ENCODE peak calls at places on chromosomes 13 and 19, in nine cellular contexts. H is tibial artery; A is CD8-positive, alpha-beta memory T cell; B is osteoblast; N is effector memory CD4-positive, alpha-beta T cell; I is breast epithelium; P is HCT116; W is IMR-90; O is aorta. C is an unnamed sample.
A peak's percentile ranks its signal among the peaks of the same experiment; 100 is the strongest.

GRCh38 chr13:102881819-102882686 is 36.2 kb downstream of the ERCC5 start:
- DNase-seq in H (no peak), A (no peak), B (no peak), N (no peak), I (no peak), P (no peak), W (no peak), O (no peak), C (no peak)

GRCh38 chr19:51690359-51691121 is 2.6 kb upstream of the SPACA6 start:
- DNase-seq in H (no peak), A (peak; percentile 75), B (peak; percentile 96), N (peak; percentile 67), I (peak; percentile 75), P (no peak), W (peak; percentile 68), O (peak; percentile 77), C (peak; percentile 70)

GRCh38 chr13:104875008-104875762 is 1660.3 kb downstream of the EFNB2 start:
- DNase-seq in H (no peak), A (no peak), B (no peak), N (no peak), I (no peak), P (no peak), W (no peak), O (no peak), C (no peak)

GRCh38 chr19:38196948-38197656 is 26.9 kb downstream of the DPF1 start:
- DNase-seq in H (no peak), A (no peak), B (peak; percentile 62), N (no peak), I (no peak), P (no peak), W (no peak), O (no peak), C (no peak)

GRCh38 chr13:44576396-44577235 is 486 bp upstream of the TSC22D1 start:
- DNase-seq in H (no peak), A (peak; percentile 55), B (no peak), N (peak; percentile 6), I (no peak), P (no peak), W (no peak), O (peak; percentile 60), C (no peak)

GRCh38 chr13:107462501-107462900 is 752.8 kb downstream of the LIG4 start:
- DNase-seq in H (no peak), A (no peak), B (no peak), N (no peak), I (no peak), P (no peak), W (peak; percentile 19), O (no peak), C (no peak)

GRCh38 chr19:15437355-15438123 is 12.2 kb downstream of the WIZ start:
- DNase-seq in H (no peak), A (no peak), B (peak; percentile 90), N (no peak), I (no peak), P (no peak), W (peak; percentile 74), O (peak; percentile 61), C (no peak)

GRCh38 chr13:39364797-39365468 is 238.1 kb downstream of the LHFPL6 start:
- DNase-seq in H (no peak), A (no peak), B (no peak), N (no peak), I (no peak), P (peak; percentile 0), W (peak; percentile 48), O (no peak), C (no peak)

GRCh38 chr13:110397445-110397844 is 90.4 kb downstream of the COL4A2 start:
- DNase-seq in H (peak; percentile 48), A (no peak), B (no peak), N (no peak), I (no peak), P (no peak), W (peak; percentile 85), O (peak; percentile 45), C (no peak)

GRCh38 chr13:37886879-37887278 is 17.3 kb upstream of the TRPC4 start:
- DNase-seq in H (no peak), A (no peak), B (no peak), N (no peak), I (no peak), P (no peak), W (no peak), O (no peak), C (no peak)

GRCh38 chr13:64276232-64276631 is 2860.6 kb upstream of the PCDH20 start:
- DNase-seq in H (no peak), A (no peak), B (no peak), N (no peak), I (no peak), P (no peak), W (no peak), O (no peak), C (no peak)

GRCh38 chr13:46796129-46796514 is 839 bp downstream of the ESD start:
- DNase-seq in H (no peak), A (no peak), B (no peak), N (no peak), I (no peak), P (no peak), W (no peak), O (no peak), C (no peak)

GRCh38 chr13:20801704-20802103 is 27.9 kb upstream of the EEF1AKMT1 start:
- DNase-seq in H (no peak), A (no peak), B (no peak), N (no peak), I (no peak), P (no peak), W (no peak), O (no peak), C (no peak)

GRCh38 chr19:16001481-16002312 is 52.9 kb downstream of the OR10H4 start:
- DNase-seq in H (no peak), A (no peak), B (peak; percentile 82), N (peak; percentile 18), I (no peak), P (no peak), W (peak; percentile 77), O (no peak), C (no peak)

GRCh38 chr13:24502567-24503375 is 9.8 kb downstream of the PARP4 start:
- DNase-seq in H (peak; percentile 41), A (no peak), B (peak; percentile 91), N (no peak), I (no peak), P (peak; percentile 29), W (peak; percentile 53), O (no peak), C (no peak)

GRCh38 chr13:73215807-73216206 is 157.0 kb downstream of the KLF5 start:
- DNase-seq in H (no peak), A (no peak), B (peak; percentile 59), N (no peak), I (no peak), P (no peak), W (peak; percentile 26), O (no peak), C (no peak)

GRCh38 chr13:60329221-60329983 is 67.6 kb upstream of the TDRD3 start:
- DNase-seq in H (no peak), A (no peak), B (peak; percentile 63), N (no peak), I (no peak), P (peak; percentile 18), W (peak; percentile 16), O (no peak), C (peak; percentile 36)

GRCh38 chr19:19860756-19861390 is 4.8 kb upstream of the ZNF253 start:
- DNase-seq in H (no peak), A (peak; percentile 82), B (no peak), N (peak; percentile 66), I (no peak), P (no peak), W (no peak), O (peak; percentile 49), C (peak; percentile 27)

GRCh38 chr19:11199517-11199916 is 2.2 kb upstream of the KANK2 start:
- DNase-seq in H (no peak), A (no peak), B (no peak), N (no peak), I (no peak), P (no peak), W (no peak), O (no peak), C (no peak)
- H3K4me1 ChIP-seq in H (peaks cover 52% of the 10 kb centered on the region), A (peaks cover 9% of the 10 kb centered on the region), B (peaks cover 28% of the 10 kb centered on the region), N (peaks cover 12% of the 10 kb centered on the region), I (peaks cover 6% of the 10 kb centered on the region), P (peaks cover 22% of the 10 kb centered on the region), W (peaks cover 24% of the 10 kb centered on the region), O (no peaks in the 10 kb centered on the region), C (peaks cover 8% of the 10 kb centered on the region)

DNA sequence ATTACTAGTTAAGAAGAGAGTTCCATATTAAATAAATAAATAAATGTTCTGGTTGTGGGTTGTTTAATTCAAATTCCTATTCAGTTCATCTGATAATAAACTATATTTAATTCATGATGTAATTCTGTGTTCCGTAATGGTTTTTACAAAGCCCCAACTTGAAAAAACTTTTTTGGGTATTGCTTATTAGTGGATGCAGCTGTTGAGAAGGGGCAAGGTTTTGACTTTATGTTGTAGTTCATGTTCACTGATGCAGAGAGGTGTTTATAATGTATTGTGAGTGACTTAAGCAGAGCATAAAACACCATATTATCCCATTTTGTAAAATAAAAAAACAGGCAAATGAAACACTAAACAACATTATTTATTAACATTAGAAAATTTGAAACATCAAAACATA is 107.3 kb upstream of the TNFSF11 start:
- DNase-seq in H (no peak), A (no peak), B (no peak), N (no peak), I (no peak), P (no peak), W (no peak), O (no peak), C (no peak)
- H3K27me3 ChIP-seq in H (no peaks in the 10 kb centered on the region), A (no peaks in the 10 kb centered on the region), B (no peaks in the 10 kb centered on the region), N (no peaks in the 10 kb centered on the region), I (no peaks in the 10 kb centered on the region), P (no peaks in the 10 kb centered on the region), W (no peaks in the 10 kb centered on the region), O (no peaks in the 10 kb centered on the region), C (no peaks in the 10 kb centered on the region)

GRCh38 chr19:18317998-18318800 is 4.7 kb downstream of the LSM4 start:
- DNase-seq in H (no peak), A (peak; percentile 61), B (peak; percentile 83), N (peak; percentile 49), I (no peak), P (no peak), W (no peak), O (peak; percentile 71), C (no peak)
- H3K4me1 ChIP-seq in H (peaks cover 33% of the 10 kb centered on the region), A (peaks cover 51% of the 10 kb centered on the region), B (peaks cover 23% of the 10 kb centered on the region), N (peaks cover 49% of the 10 kb centered on the region), I (no peaks in the 10 kb centered on the region), P (peaks cover 39% of the 10 kb centered on the region), W (peaks cover 5% of the 10 kb centered on the region), O (peaks cover 4% of the 10 kb centered on the region), C (peaks cover 16% of the 10 kb centered on the region)

DNA sequence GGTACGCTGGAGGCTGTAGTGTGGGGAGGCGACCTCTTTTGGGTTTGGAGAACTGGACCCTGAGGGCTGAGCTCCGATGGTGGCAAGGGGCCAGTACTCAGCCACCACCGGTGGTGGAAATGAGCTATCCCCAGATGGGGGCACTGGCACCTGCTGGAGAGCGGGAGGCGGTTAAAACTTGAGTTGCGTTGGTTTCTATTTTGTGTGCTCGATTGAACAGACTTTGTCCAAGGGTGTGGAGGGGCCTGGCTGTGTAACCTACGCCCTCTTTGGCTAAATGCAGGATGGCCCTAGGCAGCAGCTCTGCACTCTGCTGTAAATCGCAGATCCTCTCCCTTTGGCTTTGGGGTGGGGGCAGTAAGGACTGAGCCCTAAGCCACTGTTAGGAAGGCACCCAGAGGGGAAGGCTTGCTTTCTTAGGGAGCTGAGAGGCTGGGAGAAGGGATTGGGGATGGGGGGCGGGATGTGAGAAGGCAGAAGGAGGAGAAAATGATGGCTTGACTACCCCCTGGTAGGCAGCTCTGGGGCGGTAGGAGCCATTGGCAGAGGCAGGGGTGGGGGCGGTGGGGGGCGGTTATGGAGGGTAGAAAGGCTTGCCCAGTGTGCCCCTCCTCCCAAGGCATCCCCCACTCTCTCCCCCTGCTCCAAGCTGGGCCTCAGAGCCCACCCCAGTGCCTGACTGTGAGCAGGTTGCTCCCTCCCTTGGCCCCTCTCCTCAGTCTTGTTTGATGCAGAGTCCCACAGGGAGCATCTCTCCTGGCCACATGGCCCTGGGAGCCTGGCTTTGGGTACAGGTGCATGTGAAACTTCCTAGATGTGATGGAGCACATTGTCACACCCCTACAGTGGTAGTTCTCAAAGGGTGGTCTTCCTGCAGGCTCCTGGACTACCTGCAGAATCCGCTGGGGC is 5.0 kb downstream of the VSTM2B start:
- DNase-seq in H (no peak), A (peak; percentile 17), B (peak; percentile 91), N (no peak), I (no peak), P (no peak), W (no peak), O (no peak), C (no peak)
- H3K27me3 ChIP-seq in H (no peaks in the 10 kb centered on the region), A (peaks cover 19% of the 10 kb centered on the region), B (peaks cover 38% of the 10 kb centered on the region), N (peaks cover 31% of the 10 kb centered on the region), I (peaks cover 81% of the 10 kb centered on the region), P (no peaks in the 10 kb centered on the region), W (peaks cover 58% of the 10 kb centered on the region), O (no peaks in the 10 kb centered on the region), C (peaks cover 18% of the 10 kb centered on the region)

C was measured in NT2/D1.